ENCODE peak calls at places on chromosome 14, in nine cellular contexts. X is psoas muscle, E is dorsolateral prefrontal cortex, L is tibial nerve, V is GM06990, O is AG09309, B is GM12864, U is AG10803, W is lower lobe of right lung. S is an unnamed sample.

GRCh38 chr14:102917469-102918211 is 4.8 kb upstream of the AMN start:
- DNase-seq in X (peak; percentile 57), E (no peak), L (peak; percentile 41), V (peak; percentile 71), O (no peak), B (no peak), U (peak; percentile 25), W (peak; percentile 66), S (peak; percentile 60)

GRCh38 chr14:41875113-41875512 is 268.4 kb downstream of the LRFN5 start:
- DNase-seq in X (no peak), E (no peak), L (no peak), V (no peak), O (no peak), B (no peak), U (no peak), W (no peak), S (no peak)

GRCh38 chr14:68782091-68782981 is 10.5 kb downstream of the ZFP36L1 start:
- DNase-seq in X (no peak), E (no peak), L (no peak), V (no peak), O (no peak), B (no peak), U (no peak), W (no peak), S (no peak)

GRCh38 chr14:104390221-104390931 is 189.2 kb upstream of the C14orf180 start:
- DNase-seq in X (no peak), E (no peak), L (no peak), V (no peak), O (no peak), B (no peak), U (no peak), W (no peak), S (no peak)

GRCh38 chr14:36976571-36977023 is 195.8 kb downstream of the SLC25A21 start:
- DNase-seq in X (no peak), E (no peak), L (no peak), V (no peak), O (peak; percentile 34), B (no peak), U (peak; percentile 53), W (no peak), S (no peak)

GRCh38 chr14:94880805-94881204 is 110.9 kb upstream of the GSC start:
- DNase-seq in X (no peak), E (no peak), L (no peak), V (no peak), O (no peak), B (no peak), U (no peak), W (no peak), S (no peak)

GRCh38 chr14:54446201-54446693 is 5.1 kb upstream of the CNIH1 start:
- DNase-seq in X (no peak), E (peak; percentile 58), L (no peak), V (no peak), O (no peak), B (no peak), U (peak; percentile 38), W (peak; percentile 45), S (no peak)

GRCh38 chr14:54804720-54805060 is 97.9 kb downstream of the GCH1 start:
- DNase-seq in X (no peak), E (no peak), L (no peak), V (no peak), O (no peak), B (no peak), U (no peak), W (no peak), S (no peak)

DNA sequence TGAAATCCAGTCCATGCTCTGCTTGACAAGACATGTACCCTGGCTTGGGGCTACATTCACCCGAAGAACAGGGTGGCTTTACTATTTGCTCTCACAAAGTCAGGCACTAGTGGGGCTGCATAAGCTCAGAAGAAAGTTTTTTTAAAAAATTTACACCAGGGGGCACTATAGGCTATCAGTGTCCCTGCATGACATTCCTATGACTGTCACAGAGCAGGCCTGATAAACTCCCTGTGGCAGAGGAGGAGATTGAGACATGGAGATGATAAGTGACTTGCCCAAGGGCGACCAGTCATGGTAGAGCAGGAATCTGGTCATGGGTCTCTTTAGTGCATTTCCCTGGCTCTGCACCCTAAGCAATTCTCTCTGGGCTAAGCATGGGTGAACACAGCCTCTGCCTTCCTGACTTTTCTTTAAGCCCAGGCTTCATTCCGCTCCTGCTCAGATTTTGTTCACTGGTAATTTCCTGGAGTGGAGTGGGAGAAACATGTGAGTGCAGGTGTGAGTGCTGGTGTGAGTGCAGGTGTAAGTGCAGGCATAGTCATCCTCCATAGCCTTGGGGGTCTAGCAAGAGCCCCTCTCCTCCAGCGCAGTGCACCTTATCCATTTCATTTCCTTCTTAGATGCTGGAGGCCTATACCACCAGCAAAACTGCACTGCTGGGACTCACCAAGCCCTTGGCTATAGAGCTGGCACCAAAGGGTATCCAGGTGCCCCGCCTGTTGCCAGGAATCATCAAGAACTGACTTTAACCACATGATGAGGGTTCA is 91.6 kb downstream of the DHRS2 start:
- DNase-seq in X (no peak), E (no peak), L (no peak), V (no peak), O (peak; percentile 5), B (no peak), U (peak; percentile 62), W (no peak), S (peak; percentile 40)
- TF ChIP-seq CTCF in X (peak; percentile 24), E (peak; percentile 30), L (peak; percentile 9), V (peak; percentile 37), O (peak; percentile 48), B (peak; percentile 50), U (peak; percentile 57), W (no peak), S (peak; percentile 42)

GRCh38 chr14:99260652-99261551 is 11.1 kb downstream of the BCL11B start:
- DNase-seq in X (no peak), E (no peak), L (no peak), V (no peak), O (no peak), B (no peak), U (no peak), W (no peak), S (no peak)

GRCh38 chr14:99260116-99260515 is 11.9 kb downstream of the BCL11B start:
- DNase-seq in X (no peak), E (no peak), L (no peak), V (no peak), O (no peak), B (no peak), U (no peak), W (no peak), S (no peak)

GRCh38 chr14:99262977-99263448 is 9.0 kb downstream of the BCL11B start:
- DNase-seq in X (no peak), E (no peak), L (no peak), V (no peak), O (no peak), B (no peak), U (no peak), W (no peak), S (no peak)

GRCh38 chr14:99263564-99264330 is 8.2 kb downstream of the BCL11B start:
- DNase-seq in X (no peak), E (no peak), L (no peak), V (no peak), O (no peak), B (no peak), U (no peak), W (no peak), S (no peak)

GRCh38 chr14:99261916-99262787 is 9.8 kb downstream of the BCL11B start:
- DNase-seq in X (no peak), E (no peak), L (no peak), V (no peak), O (no peak), B (no peak), U (no peak), W (no peak), S (no peak)
- H3K4me3 ChIP-seq in X (no peak overlapping the region), E (no peak overlapping the region), L (no peak overlapping the region), V (no peak overlapping the region), O (no peak overlapping the region), B (no peak overlapping the region), U (no peak overlapping the region), W (no peak overlapping the region), S (no peak overlapping the region)

DNA sequence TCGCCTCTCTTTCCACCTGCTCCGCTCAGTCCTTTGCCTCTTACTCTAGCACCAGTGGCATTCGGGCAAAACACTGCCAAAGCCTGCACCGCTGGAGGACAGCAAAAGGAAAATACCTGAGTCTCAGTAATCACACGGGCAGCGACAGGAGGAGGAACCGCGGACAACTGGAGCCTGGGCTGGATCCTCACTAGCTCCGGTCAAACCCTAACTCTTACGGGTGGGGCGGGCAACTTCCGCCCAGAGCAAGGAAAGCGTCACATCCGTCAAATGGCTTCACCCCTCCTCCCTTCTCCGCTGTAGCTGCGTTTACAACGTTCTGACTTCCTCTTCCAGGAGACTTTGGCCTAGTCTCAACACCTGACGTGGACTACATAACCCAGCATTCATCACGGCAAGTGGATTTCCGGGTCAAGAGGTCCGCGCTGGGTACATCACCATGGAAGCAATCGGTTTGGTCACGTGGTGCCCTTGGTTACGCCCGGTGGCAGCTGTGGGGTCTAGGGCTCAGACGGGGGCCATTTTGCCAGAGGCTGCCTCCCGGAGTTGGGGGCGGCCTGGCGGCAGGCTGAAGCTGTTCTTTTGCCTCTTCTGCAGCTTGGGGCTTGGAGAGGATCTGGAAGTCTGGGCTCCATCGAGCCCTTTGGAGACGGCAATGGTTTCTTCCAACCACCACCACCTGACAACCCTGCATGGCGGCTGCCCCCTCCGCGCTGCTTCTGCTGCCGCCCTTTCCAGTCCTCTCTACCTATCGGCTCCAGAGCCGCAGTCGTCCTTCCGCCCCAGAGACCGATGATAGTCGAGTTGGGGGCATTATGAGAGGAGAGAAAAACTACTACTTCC is at the start of the genes KLHL28 and TOGARAM1:
- DNase-seq in X (peak; percentile 95), E (peak; percentile 98), L (peak; percentile 97), V (peak; percentile 90), O (peak; percentile 99), B (peak; percentile 100), U (peak; percentile 100), W (peak; percentile 96), S (peak; percentile 100)
- TF ChIP-seq CTCF in X (no peak), E (no peak), L (no peak), V (no peak), O (no peak), B (no peak), U (no peak), W (no peak), S (no peak)

GRCh38 chr14:20682127-20682434 is 2.3 kb upstream of the RNASE4 start:
- DNase-seq in X (no peak), E (no peak), L (no peak), V (no peak), O (no peak), B (no peak), U (no peak), W (no peak), S (no peak)

GRCh38 chr14:20683896-20684661 is at the start of gene RNASE4:
- DNase-seq in X (peak; percentile 80), E (peak; percentile 73), L (peak; percentile 82), V (peak; percentile 84), O (peak; percentile 72), B (peak; percentile 86), U (peak; percentile 91), W (peak; percentile 93), S (peak; percentile 87)

GRCh38 chr14:20683125-20683895 is 1.1 kb upstream of the RNASE4 start:
- DNase-seq in X (peak; percentile 77), E (peak; percentile 64), L (peak; percentile 55), V (peak; percentile 77), O (peak; percentile 87), B (peak; percentile 93), U (peak; percentile 92), W (peak; percentile 75), S (peak; percentile 88)

GRCh38 chr14:20681348-20682126 is 2.8 kb upstream of the RNASE4 start:
- DNase-seq in X (peak; percentile 76), E (peak; percentile 72), L (peak; percentile 79), V (peak; percentile 79), O (peak; percentile 45), B (peak; percentile 85), U (peak; percentile 83), W (peak; percentile 84), S (peak; percentile 87)

DNA sequence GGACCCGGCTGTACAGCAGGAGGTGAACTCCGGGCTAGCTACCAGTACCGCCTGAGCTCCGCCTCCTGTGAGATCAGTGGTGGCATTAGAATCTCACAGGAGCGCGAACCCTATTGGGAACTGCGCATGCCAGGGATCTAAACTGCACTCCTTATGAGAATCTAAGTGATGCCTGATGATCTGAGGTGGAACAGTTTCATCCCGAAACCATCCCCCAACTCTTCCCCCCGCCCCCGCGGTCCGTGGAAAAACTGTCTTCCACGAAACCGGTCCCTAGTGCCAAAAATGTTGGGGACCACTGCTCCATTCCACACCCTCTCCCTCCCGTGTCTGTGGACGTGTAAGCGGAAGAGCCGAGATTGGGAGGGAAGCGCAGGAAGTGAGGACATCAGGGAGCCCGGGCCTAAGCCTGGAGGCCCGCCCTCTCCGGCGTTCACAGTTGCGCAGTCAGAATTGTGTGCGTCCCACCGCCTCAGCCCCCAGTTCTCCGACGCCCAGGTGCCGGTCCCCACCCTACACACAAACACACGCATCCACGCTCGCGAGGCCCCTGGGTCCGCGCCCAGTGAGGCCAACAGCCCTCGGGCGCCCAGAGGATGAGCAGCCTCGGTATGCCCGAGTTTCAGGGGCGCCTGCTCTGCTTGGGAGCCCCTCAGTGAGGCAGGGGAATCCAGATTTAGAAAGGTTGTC is 1.8 kb upstream of the RNASE4 start:
- DNase-seq in X (peak; percentile 88), E (peak; percentile 91), L (peak; percentile 83), V (peak; percentile 88), O (peak; percentile 79), B (peak; percentile 72), U (peak; percentile 93), W (peak; percentile 92), S (peak; percentile 90)
- H3K4me3 ChIP-seq in X (peak overlapping the region; percentile 89), E (peak overlapping the region; percentile 97), L (peak overlapping the region; percentile 84), V (peak overlapping the region; percentile 77), O (peak overlapping the region; percentile 93), B (peak overlapping the region; percentile 82), U (peak overlapping the region; percentile 93), W (peak overlapping the region; percentile 81), S (peak overlapping the region; percentile 78)